ENCODE peak calls at places on chromosomes 13 and 19, in seven cellular contexts. Z is PC-9; F is lung; K is prostate gland; G is CD4-positive, CD25-positive, alpha-beta regulatory T cell; P is effector memory CD4-positive, alpha-beta T cell; X is breast epithelium. S is an unnamed sample. For H3K27me3, the result is how much of the 10 kb centered on the place peaks cover.

GRCh38 chr13:105196052-105196451 is 1339.4 kb downstream of the EFNB2 start:
- DNase-seq in G (no peak), P (no peak), K (no peak), Z (peak), F (no peak), X (no peak), S (no peak)

GRCh38 chr13:47299316-47299715 is 402.5 kb upstream of the HTR2A start:
- DNase-seq in K (no peak), Z (no peak), F (no peak), X (no peak), P (no peak), G (no peak), S (no peak)

GRCh38 chr19:50772408-50773311 is 2.4 kb downstream of the GPR32 start:
- DNase-seq in Z (no peak), F (no peak), P (no peak), K (no peak), X (no peak), G (no peak), S (no peak)

GRCh38 chr13:109785892-109786450 is 412 bp downstream of the IRS2 start:
- DNase-seq in G (peak), X (no peak), P (no peak), K (no peak), Z (peak), F (no peak), S (no peak)

GRCh38 chr13:99055286-99056073 is 77.6 kb upstream of the DOCK9 start:
- DNase-seq in X (no peak), K (no peak), P (no peak), G (no peak), Z (no peak), F (no peak), S (no peak)

GRCh38 chr19:6519289-6519688 is 11.5 kb upstream of the TNFSF9 start:
- DNase-seq in Z (no peak), G (no peak), K (no peak), F (no peak), P (no peak), X (no peak), S (no peak)

GRCh38 chr13:48994731-48995130 is 19.0 kb downstream of the FNDC3A start:
- DNase-seq in Z (no peak), F (no peak), G (no peak), P (no peak), X (no peak), K (no peak), S (peak)

GRCh38 chr13:103299079-103299478 is 232.9 kb upstream of the SLC10A2 start:
- DNase-seq in P (no peak), Z (no peak), G (no peak), F (no peak), X (no peak), K (no peak), S (no peak)

GRCh38 chr13:24187185-24187584 is 26.7 kb downstream of the SPATA13 start:
- DNase-seq in K (no peak), G (no peak), F (no peak), Z (no peak), X (no peak), P (no peak), S (no peak)

GRCh38 chr13:77430377-77430951 is 103.6 kb upstream of the MYCBP2 start:
- DNase-seq in X (no peak), P (no peak), K (no peak), Z (no peak), G (no peak), F (no peak), S (peak)

GRCh38 chr13:75704942-75705320 is 68.8 kb downstream of the LMO7 start:
- DNase-seq in G (no peak), Z (peak), K (peak), P (no peak), F (peak), X (peak), S (no peak)

GRCh38 chr19:29620931-29621351 is 14.9 kb downstream of the POP4 start:
- DNase-seq in F (no peak), K (no peak), Z (no peak), P (no peak), G (no peak), X (no peak), S (no peak)

GRCh38 chr19:16589917-16590316 is 17.7 kb upstream of the SLC35E1 start:
- DNase-seq in X (no peak), P (no peak), G (no peak), Z (no peak), K (no peak), F (peak), S (no peak)

GRCh38 chr13:50208826-50209335 is 193.6 kb downstream of the KCNRG start:
- DNase-seq in Z (peak), X (peak), G (no peak), K (no peak), F (peak), P (no peak), S (peak)

GRCh38 chr13:70568571-70568970 is 460.3 kb upstream of the KLHL1 start:
- DNase-seq in K (peak), P (no peak), F (no peak), G (no peak), X (no peak), Z (no peak), S (no peak)

GRCh38 chr13:63367522-63368198 is 1952.0 kb upstream of the PCDH20 start:
- DNase-seq in K (no peak), F (no peak), G (no peak), X (no peak), P (no peak), Z (no peak), S (no peak)

GRCh38 chr13:74132768-74133656 is 1.2 kb downstream of the KLF12 start:
- DNase-seq in F (no peak), X (no peak), Z (no peak), K (no peak), P (peak), G (peak), S (peak)

GRCh38 chr19:48506138-48506733 is 5.4 kb downstream of the LMTK3 start:
- DNase-seq in Z (no peak), P (no peak), F (no peak), K (no peak), G (no peak), X (no peak), S (no peak)

GRCh38 chr13:77907653-77908341 is 10.8 kb downstream of the EDNRB start:
- DNase-seq in Z (no peak), F (no peak), X (no peak), P (no peak), G (no peak), K (no peak), S (no peak)

GRCh38 chr13:93752506-93752905 is 525.9 kb downstream of the GPC6 start:
- DNase-seq in F (no peak), Z (no peak), X (no peak), P (no peak), G (no peak), K (no peak), S (no peak)

GRCh38 chr19:16608290-16608704 is 19.7 kb downstream of the MED26 start:
- DNase-seq in Z (no peak), P (no peak), K (peak), F (no peak), G (no peak), X (no peak), S (no peak)

GRCh38 chr19:44927746-44928145 is 13.3 kb downstream of the APOC1 start:
- DNase-seq in X (no peak), K (no peak), Z (no peak), P (no peak), F (no peak), G (no peak), S (no peak)

GRCh38 chr13:63184693-63185092 is 1769.0 kb upstream of the PCDH20 start:
- DNase-seq in P (no peak), F (no peak), Z (peak), K (no peak), G (no peak), X (no peak), S (no peak)

GRCh38 chr13:45623516-45624090 is 8.1 kb upstream of the ERICH6B start:
- DNase-seq in K (no peak), X (no peak), G (no peak), Z (no peak), P (no peak), F (no peak), S (no peak)

GRCh38 chr13:49292742-49293498 is 45.2 kb downstream of the CDADC1 start:
- DNase-seq in X (no peak), P (no peak), F (peak), K (no peak), G (no peak), Z (no peak), S (no peak)

GRCh38 chr19:31066385-31066784 is 282.9 kb downstream of the TSHZ3 start:
- DNase-seq in P (no peak), X (no peak), Z (no peak), G (no peak), F (no peak), K (no peak), S (no peak)

GRCh38 chr13:79987323-79987722 is 353.6 kb downstream of the SPRY2 start:
- DNase-seq in F (no peak), X (no peak), P (no peak), G (no peak), K (no peak), Z (no peak), S (no peak)

GRCh38 chr13:30702006-30702405 is 33.3 kb upstream of the ALOX5AP start:
- DNase-seq in P (no peak), X (no peak), K (no peak), G (no peak), F (no peak), Z (no peak), S (no peak)

GRCh38 chr13:98977568-98978270 is at the start of gene DOCK9:
- DNase-seq in F (peak), P (no peak), G (no peak), K (peak), X (peak), Z (peak), S (no peak)

GRCh38 chr13:93309886-93310520 is 83.4 kb downstream of the GPC6 start:
- DNase-seq in P (no peak), Z (no peak), G (no peak), K (no peak), F (no peak), X (no peak), S (no peak)

GRCh38 chr19:49019242-49019932 is 2.5 kb upstream of the LHB start:
- DNase-seq in G (peak), X (no peak), K (peak), F (peak), P (peak), Z (peak), S (peak)

GRCh38 chr13:113849546-113849945 is 14.3 kb downstream of the GAS6 start:
- DNase-seq in K (no peak), G (no peak), F (no peak), P (no peak), X (no peak), Z (no peak), S (no peak)

GRCh38 chr13:94419304-94419943 is 60.1 kb downstream of the DCT start:
- DNase-seq in X (no peak), F (no peak), K (no peak), Z (no peak), P (no peak), G (no peak), S (peak)

GRCh38 chr13:46165485-46166220 is 16.3 kb downstream of the LCP1 start:
- DNase-seq in X (no peak), G (peak), P (peak), K (no peak), Z (no peak), F (no peak), S (peak)

GRCh38 chr13:42040730-42041016 is 7.8 kb upstream of the DGKH start:
- DNase-seq in K (no peak), G (no peak), Z (no peak), F (no peak), X (no peak), P (no peak), S (no peak)

GRCh38 chr19:6481541-6482342 is at the start of gene DENND1C:
- DNase-seq in F (no peak), Z (no peak), X (no peak), P (no peak), K (no peak), G (peak), S (peak)

GRCh38 chr19:51724543-51724942 is 752 bp upstream of the HAS1 start:
- DNase-seq in P (no peak), F (no peak), X (no peak), K (no peak), Z (no peak), G (no peak), S (no peak)

GRCh38 chr19:55694656-55695491 is 19.8 kb downstream of the EPN1 start:
- DNase-seq in G (no peak), Z (no peak), X (peak), F (no peak), K (no peak), P (no peak), S (no peak)

DNA sequence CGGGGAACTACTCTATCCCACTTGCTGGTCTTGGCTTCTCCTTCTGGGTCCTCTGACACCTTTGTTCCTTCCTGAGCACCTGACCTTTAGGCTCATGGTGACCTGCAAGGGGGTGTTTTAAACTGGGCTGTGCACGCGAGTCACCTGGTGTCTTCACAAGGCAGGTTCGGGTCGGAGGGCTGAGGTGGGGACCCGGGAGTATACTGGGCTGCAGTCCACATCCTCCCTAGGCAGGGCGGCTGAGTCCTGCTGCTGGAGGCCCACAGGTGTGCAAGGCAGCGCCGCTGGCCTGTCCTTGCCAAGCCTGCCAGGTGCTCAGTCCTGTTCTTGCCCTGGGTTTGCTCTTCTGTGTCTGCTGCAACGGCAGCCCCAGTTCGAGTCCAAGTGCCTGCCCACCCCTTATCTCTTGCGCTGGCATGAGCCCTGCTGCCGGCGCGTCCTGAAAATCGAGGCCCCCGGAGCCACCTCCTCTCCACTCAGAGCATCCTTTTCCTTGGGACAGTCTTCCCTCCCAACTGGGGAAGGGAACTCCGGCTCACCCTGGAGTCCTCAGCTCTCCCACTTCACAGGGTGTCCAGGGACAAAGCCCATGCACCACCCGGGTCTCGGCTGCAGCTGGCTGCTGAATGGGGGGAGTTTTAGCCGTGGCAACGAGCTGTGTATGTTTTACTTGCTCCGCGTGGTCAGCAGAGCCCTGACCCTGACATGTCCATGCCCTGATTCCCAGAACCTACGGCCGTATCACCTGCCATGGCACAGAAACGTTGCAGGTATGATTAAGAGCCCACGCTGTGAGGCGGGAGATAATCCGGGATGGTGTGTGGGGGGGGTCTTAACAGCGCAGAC is 193.5 kb downstream of the TEX29 start:
- DNase-seq in K (no peak), Z (no peak), P (no peak), X (no peak), F (no peak), G (no peak), S (no peak)
- H3K27me3 ChIP-seq in K (under half), Z (half or more), P (under half), X (half or more), F (under half), G (under half), S (under half)

GRCh38 chr19:39752390-39752789 is 14.6 kb upstream of the CLC start:
- DNase-seq in P (no peak), Z (no peak), K (no peak), F (no peak), G (no peak), X (no peak), S (no peak)
- H3K27me3 ChIP-seq in P (under half), Z (half or more), K (under half), F (under half), G (under half), X (under half), S (under half)

DNA sequence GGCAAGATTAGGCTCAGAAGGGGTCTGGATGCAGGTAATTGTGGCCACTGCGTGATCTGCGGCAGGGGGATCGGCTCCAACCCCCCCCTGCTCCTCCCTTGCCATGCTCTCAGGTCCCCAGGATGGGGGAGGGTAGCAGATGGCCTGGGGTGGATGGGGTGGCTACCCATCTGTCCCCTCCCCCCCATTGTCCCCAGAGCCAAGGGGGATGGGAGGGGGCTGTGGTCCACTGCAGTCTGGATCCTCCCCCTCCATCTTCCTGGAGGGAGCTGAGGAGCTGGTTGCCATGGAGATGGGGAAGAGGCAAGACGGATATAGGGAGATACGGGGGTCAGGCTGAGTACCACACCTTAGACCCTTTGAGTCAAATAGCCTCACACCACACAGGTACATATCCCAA is 1.6 kb upstream of the NOVA2 start:
- DNase-seq in Z (no peak), X (no peak), P (no peak), K (no peak), F (no peak), G (no peak), S (no peak)
- H3K27me3 ChIP-seq in Z (half or more), X (half or more), P (under half), K (under half), F (under half), G (under half), S (under half)

GRCh38 chr13:32314271-32314967 is 744 bp downstream of the ZAR1L start:
- DNase-seq in G (no peak), P (no peak), X (no peak), Z (peak), K (no peak), F (peak), S (no peak)

GRCh38 chr13:32309312-32309711 is 5.9 kb downstream of the ZAR1L start:
- DNase-seq in P (no peak), F (no peak), K (no peak), G (no peak), Z (no peak), X (no peak), S (no peak)

GRCh38 chr13:32314968-32315254 is 252 bp downstream of the ZAR1L start:
- DNase-seq in K (no peak), P (peak), G (peak), X (no peak), Z (peak), F (peak), S (no peak)

GRCh38 chr13:32309812-32310706 is 5.1 kb downstream of the ZAR1L start:
- DNase-seq in F (no peak), K (no peak), Z (peak), P (no peak), X (no peak), G (no peak), S (peak)

GRCh38 chr13:32311188-32311897 is 3.8 kb downstream of the ZAR1L start:
- DNase-seq in F (no peak), G (no peak), Z (no peak), K (no peak), P (no peak), X (no peak), S (peak)
- H3K27me3 ChIP-seq in F (under half), G (under half), Z (under half), K (under half), P (under half), X (under half), S (under half)

DNA sequence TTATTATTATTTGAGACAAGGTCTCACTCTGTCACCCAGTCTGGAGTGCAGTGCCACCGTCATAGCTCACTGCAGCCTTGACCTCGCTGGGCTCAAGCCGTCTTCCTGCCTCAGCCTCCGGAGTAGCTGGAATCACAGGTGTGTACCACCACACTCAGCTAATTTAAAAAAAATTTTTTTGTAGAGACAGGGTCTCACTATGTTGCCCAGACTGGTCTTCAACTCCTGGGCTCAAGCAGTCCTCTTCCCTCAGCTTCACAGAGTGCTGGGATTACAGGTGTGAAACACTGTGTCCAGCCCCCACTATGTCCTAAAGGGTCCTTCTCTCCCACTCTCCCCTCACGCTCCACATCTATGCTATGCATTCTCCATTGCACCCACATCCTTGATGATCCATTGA is 9.1 kb upstream of the TLE2 start:
- DNase-seq in Z (no peak), X (no peak), G (no peak), F (no peak), P (no peak), K (no peak), S (no peak)
- H3K27me3 ChIP-seq in Z (under half), X (under half), G (under half), F (under half), P (under half), K (under half), S (under half)

GRCh38 chr13:112447761-112448603 is 71.8 kb downstream of the SPACA7 start:
- DNase-seq in F (peak), K (no peak), P (no peak), X (no peak), Z (no peak), G (no peak), S (no peak)
- H3K27me3 ChIP-seq in F (under half), K (under half), P (under half), X (half or more), Z (half or more), G (under half), S (under half)

GRCh38 chr19:12838182-12838890 is at the start of gene MAST1:
- DNase-seq in Z (peak), X (no peak), P (peak), K (no peak), F (no peak), G (peak), S (peak)

GRCh38 chr19:12837225-12837624 is 1.1 kb upstream of the MAST1 start:
- DNase-seq in P (no peak), K (no peak), Z (no peak), X (no peak), G (no peak), F (no peak), S (no peak)

GRCh38 chr19:12841094-12841493 is 2.8 kb downstream of the MAST1 start:
- DNase-seq in G (no peak), Z (peak), X (no peak), P (no peak), K (no peak), F (no peak), S (peak)

GRCh38 chr19:12840091-12841079 is 2.1 kb downstream of the MAST1 start:
- DNase-seq in P (peak), F (peak), X (no peak), K (peak), G (peak), Z (peak), S (peak)

GRCh38 chr19:12838893-12839656 is 760 bp downstream of the MAST1 start:
- DNase-seq in Z (no peak), K (no peak), G (no peak), F (no peak), P (no peak), X (no peak), S (no peak)
- H3K27me3 ChIP-seq in Z (under half), K (under half), G (under half), F (under half), P (half or more), X (half or more), S (under half)

DNA sequence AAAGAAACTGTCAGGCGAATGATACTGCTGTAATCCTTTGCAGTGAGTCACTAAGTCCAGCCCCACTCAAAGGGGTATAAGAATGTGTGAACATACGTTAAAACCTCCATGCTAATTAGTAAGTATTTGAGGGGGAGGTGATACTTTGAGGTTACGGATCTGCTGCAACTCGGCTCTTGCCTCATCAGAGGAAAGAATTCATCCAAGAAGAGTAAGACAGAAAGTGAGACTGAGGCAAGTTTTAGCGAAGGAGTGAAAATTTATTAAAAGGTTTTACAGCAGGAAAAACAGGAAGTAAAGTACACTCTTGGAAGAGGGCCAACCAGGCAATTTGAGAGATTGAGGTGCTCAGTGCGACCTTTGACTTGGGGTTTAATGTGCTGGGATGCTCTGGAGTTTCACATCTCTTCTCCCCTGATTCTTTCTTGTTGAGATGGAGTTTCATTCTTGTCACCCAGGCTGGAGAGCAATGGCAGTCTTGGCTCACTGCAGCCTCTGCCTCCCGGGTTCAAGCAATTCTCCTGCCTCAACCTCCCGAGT is 9.8 kb downstream of the CLEC4M start:
- DNase-seq in F (no peak), Z (no peak), X (no peak), G (no peak), P (no peak), K (no peak), S (peak)
- H3K27me3 ChIP-seq in F (under half), Z (under half), X (under half), G (under half), P (under half), K (under half), S (under half)